ENCODE peak calls at places on chromosomes 4 and X, in four cellular contexts. J, T, Z and Q are unnamed samples. For H3K4me1, the result is how much of the 10 kb centered on the place peaks cover.

GRCh38 chrX:7606253-7606652 is 236.7 kb upstream of the VCX start:
- DNase-seq in J (no peak), Z (no peak), T (no peak), Q (no peak)

GRCh38 chrX:24025741-24026402 is 1.1 kb downstream of the KLHL15 start:
- DNase-seq in Z (no peak), T (peak), J (no peak), Q (no peak)

GRCh38 chrX:22278375-22278774 is 5.7 kb downstream of the CBLL2 start:
- DNase-seq in T (no peak), Z (no peak), J (no peak), Q (no peak)

GRCh38 chrX:77595848-77596247 is 148.7 kb downstream of the FGF16 start:
- DNase-seq in T (peak), Z (no peak), J (no peak), Q (no peak)

GRCh38 chrX:119692241-119693031 is 532 bp downstream of the SEPTIN6 start:
- DNase-seq in T (peak), J (peak), Z (peak), Q (peak)

GRCh38 chr4:146095867-146096266 is 79.7 kb upstream of the LSM6 start:
- DNase-seq in J (no peak), Z (peak), T (no peak), Q (no peak)

GRCh38 chr4:116070283-116070682 is 956.9 kb upstream of the NDST4 start:
- DNase-seq in Z (no peak), J (no peak), T (no peak), Q (no peak)

GRCh38 chrX:71533850-71534515 is 1.1 kb downstream of the OGT start:
- DNase-seq in J (peak), T (peak), Z (peak), Q (peak)

GRCh38 chr4:145347684-145348083 is 134.0 kb upstream of the SMAD1 start:
- DNase-seq in T (peak), J (no peak), Z (no peak), Q (no peak)

GRCh38 chr4:16783119-16783518 is 115.3 kb downstream of the LDB2 start:
- DNase-seq in Z (no peak), J (peak), T (no peak), Q (no peak)

GRCh38 chr4:182924497-182924896 is 7.3 kb upstream of the DCTD start:
- DNase-seq in Z (no peak), J (no peak), T (peak), Q (no peak)

GRCh38 chr4:5693871-5694270 is 14.5 kb downstream of the EVC2 start:
- DNase-seq in J (no peak), Z (no peak), T (no peak), Q (no peak)

GRCh38 chr4:20272411-20272872 is 20.7 kb downstream of the SLIT2 start:
- DNase-seq in Z (no peak), T (peak), J (no peak), Q (no peak)

GRCh38 chr4:3769642-3770184 is 3.5 kb downstream of the ADRA2C start:
- DNase-seq in T (no peak), Z (no peak), J (no peak), Q (no peak)

GRCh38 chrX:56233100-56233499 is 944 bp downstream of the KLF8 start:
- DNase-seq in J (peak), T (peak), Z (no peak), Q (no peak)

GRCh38 chr4:101944649-101945048 is 154.1 kb downstream of the BANK1 start:
- DNase-seq in J (peak), T (peak), Z (no peak), Q (no peak)

GRCh38 chr4:124279741-124280140 is 432.8 kb downstream of the ANKRD50 start:
- DNase-seq in Z (no peak), J (no peak), T (no peak), Q (no peak)

GRCh38 chr4:22478426-22478825 is 37.4 kb downstream of the ADGRA3 start:
- DNase-seq in J (no peak), T (no peak), Z (no peak), Q (no peak)

GRCh38 chr4:6087669-6088068 is 69.4 kb upstream of the C4orf50 start:
- DNase-seq in J (peak), Z (no peak), T (no peak), Q (peak)

GRCh38 chr4:127604949-127605709 is 27.6 kb upstream of the INTU start:
- DNase-seq in Z (no peak), J (peak), T (peak), Q (no peak)

GRCh38 chr4:85932371-85933305 is 427.2 kb downstream of the MAPK10 start:
- DNase-seq in T (no peak), J (peak), Z (no peak), Q (no peak)

GRCh38 chrX:316351-317325 is 2.0 kb downstream of the GTPBP6 start:
- DNase-seq in Z (peak), J (no peak), T (no peak), Q (no peak)

GRCh38 chr4:8729408-8730149 is 137.0 kb downstream of the CPZ start:
- DNase-seq in Z (peak), J (no peak), T (no peak), Q (no peak)

GRCh38 chr4:8035371-8035780 is 95.7 kb upstream of the AFAP1 start:
- DNase-seq in Z (no peak), T (peak), J (no peak), Q (no peak)

GRCh38 chr4:27381806-27382205 is 521.2 kb downstream of the STIM2 start:
- DNase-seq in T (no peak), J (no peak), Z (no peak), Q (no peak)

GRCh38 chr4:147683172-147683571 is 791 bp downstream of the PRMT9 start:
- DNase-seq in T (peak), J (peak), Z (peak), Q (peak)

GRCh38 chr4:2924765-2925301 is 38.4 kb downstream of the NOP14 start:
- DNase-seq in J (no peak), Z (no peak), T (no peak), Q (peak)

GRCh38 chr4:158856852-158857251 is 88.0 kb downstream of the FNIP2 start:
- DNase-seq in Z (no peak), J (peak), T (peak), Q (no peak)

GRCh38 chr4:22986881-22987280 is 294.1 kb downstream of the GBA3 start:
- DNase-seq in T (no peak), J (no peak), Z (no peak), Q (no peak)

GRCh38 chr4:7293703-7294102 is 101.4 kb downstream of the SORCS2 start:
- DNase-seq in Z (no peak), T (no peak), J (no peak), Q (no peak)

GRCh38 chr4:141926414-141926813 is 290.0 kb downstream of the IL15 start:
- DNase-seq in T (no peak), Z (no peak), J (no peak), Q (no peak)

GRCh38 chr4:141614878-141615586 is 21.4 kb upstream of the IL15 start:
- DNase-seq in Z (no peak), T (no peak), J (no peak), Q (no peak)

GRCh38 chrX:73940893-73941470 is 363.0 kb upstream of the ZCCHC13 start:
- DNase-seq in Z (no peak), J (no peak), T (no peak), Q (no peak)

GRCh38 chr4:35080799-35081198 is 1163.5 kb downstream of the ARAP2 start:
- DNase-seq in J (no peak), T (no peak), Z (no peak), Q (no peak)

GRCh38 chr4:137768881-137769280 is 236.6 kb upstream of the PCDH18 start:
- DNase-seq in J (no peak), Z (no peak), T (no peak), Q (no peak)

GRCh38 chr4:40238008-40238699 is 41.3 kb downstream of the RHOH start:
- DNase-seq in T (no peak), J (no peak), Z (no peak), Q (no peak)

GRCh38 chr4:184536881-184537248 is 62.5 kb upstream of the IRF2 start:
- DNase-seq in Z (no peak), J (no peak), T (peak), Q (no peak)

DNA sequence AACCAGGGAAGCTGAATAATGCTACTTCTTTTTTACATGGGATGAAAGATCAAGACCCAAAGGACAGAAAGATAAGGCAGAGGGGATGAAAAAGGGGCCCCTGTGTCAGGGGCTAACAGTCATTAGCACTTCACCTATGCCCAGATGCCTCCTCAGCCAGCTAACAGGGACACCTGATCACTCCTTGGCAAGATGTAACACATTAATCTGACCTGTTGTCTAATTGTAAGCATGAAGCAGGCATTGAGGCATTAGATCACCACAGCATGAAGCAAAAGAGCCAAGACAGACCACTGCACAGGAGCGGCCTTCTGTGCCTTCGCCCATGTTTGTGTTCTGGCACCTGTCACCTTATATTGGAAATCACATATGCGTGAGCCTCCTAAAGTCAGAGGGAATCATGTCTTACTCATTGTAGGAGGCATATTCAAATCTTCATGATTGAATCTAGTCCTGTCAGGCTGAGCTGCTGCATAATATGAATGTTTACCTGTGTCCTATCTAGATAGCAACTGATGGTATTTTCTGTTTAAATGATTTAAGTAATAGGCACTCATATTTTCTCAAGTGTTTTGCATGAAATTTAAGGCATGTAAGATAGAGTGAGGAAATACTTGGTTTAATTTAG is 48.4 kb downstream of the PTTG2 start:
- DNase-seq in J (no peak), Z (no peak), T (no peak), Q (no peak)
- H3K4me1 ChIP-seq in J (under half), Z (under half), T (under half), Q (under half)

DNA sequence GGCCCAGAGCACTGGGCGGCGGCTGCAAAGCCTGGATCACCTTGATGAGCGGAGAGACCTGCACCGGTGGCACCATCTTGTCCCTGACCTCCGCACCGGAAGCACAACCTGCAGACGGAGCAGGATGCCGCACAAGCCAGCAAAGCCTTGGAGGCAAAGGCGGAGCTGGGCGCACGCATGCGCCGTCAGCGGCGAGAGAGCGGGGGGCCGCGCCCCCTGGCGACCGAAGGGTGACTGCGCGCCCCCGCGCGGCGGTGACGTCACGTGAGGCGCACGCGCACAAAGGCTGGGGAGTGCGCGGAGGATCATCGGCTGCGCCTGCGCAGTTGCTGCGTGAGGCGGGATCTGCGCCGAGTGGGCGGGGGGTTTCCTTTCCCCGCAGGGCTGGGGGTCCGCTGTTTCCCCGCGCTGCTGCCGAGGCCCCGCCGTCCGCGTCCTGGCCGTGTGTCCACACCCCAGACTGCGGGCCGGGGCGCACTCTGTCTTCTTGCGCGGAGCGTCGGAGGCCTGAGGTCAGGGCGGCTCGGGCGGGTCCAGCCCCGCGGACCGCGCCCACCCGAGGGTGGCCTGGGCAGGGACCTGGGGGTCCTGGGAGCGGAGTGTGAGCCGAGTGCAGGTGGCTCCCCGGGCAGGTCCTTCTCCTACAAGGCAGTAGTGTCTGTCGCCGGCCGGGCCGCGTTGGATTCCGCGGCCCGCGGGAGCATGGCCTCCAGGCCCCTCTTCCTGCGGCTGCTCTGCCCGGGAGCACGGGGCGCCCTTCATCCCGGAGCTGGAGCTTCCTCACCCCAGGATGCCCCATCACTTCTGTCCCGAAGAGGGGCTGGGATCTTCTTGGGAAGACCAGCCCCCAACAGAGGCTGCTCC is at the start of the genes ATP5ME and MYL5:
- DNase-seq in Z (peak), J (peak), T (peak), Q (peak)
- H3K4me1 ChIP-seq in Z (under half), J (under half), T (under half), Q (under half)

DNA sequence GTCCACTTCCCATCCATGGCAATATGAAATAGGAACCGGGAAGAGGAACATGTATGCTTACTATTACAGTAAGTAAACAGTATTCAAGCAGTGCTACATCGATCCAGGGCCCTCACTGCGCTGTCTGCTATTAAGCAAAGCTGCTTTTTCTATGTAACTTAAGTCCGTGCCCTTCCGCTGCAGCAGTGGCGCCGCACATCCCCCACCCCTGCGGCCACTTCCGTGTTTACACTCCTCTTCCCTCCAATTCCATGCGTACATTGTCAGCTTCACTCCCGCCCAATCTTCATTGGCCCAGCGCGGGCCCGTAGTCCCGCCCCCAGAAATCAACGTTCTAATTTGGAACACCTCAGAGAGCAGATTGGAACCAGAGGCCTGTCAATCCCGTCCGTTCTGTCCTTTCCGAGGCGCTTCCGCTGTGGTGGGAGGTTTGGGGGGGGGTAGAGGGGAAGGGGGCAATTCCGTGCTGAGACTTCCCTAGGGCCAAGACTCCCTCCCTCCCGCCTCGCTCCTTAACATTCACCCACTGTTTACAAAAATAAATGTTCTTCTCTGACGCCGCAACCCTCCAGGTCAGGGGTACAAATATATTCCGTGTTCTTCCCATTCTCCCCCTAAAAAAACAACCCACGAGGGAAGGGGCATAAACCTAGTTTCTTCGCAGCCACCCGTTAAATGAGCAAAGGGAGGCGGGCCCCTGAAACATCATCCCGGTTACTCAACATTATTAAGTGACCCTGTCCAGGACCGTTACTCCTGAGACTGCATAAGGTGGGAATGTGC is 67.4 kb downstream of the NOCT start:
- DNase-seq in Z (peak), J (peak), T (peak), Q (peak)
- H3K4me1 ChIP-seq in Z (under half), J (under half), T (under half), Q (under half)

GRCh38 chr4:122833999-122834398 is 7.4 kb downstream of the FGF2 start:
- DNase-seq in T (no peak), Z (no peak), J (no peak), Q (no peak)
- H3K4me1 ChIP-seq in T (under half), Z (under half), J (under half), Q (under half)

DNA sequence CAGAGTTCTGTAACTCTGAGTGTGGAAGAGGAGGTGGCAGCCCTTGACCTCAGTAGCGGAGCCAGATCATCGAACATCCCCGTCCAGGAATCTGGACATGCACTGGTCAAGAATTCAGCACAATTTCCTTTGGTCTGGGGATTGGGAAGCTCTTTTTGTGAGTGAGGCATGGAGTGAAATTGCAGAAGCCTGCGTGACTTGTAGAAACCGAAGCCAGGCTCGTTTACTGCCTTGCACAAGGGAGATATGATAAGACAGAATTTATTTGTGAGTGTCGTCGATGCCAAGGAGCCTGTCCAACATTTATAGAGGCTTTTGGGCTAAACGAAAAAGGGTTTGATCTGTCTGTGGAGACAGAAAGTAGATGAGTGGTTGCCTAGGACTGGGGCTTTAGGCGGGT is 50.6 kb downstream of the TBL1X start:
- DNase-seq in T (no peak), J (no peak), Z (no peak), Q (no peak)
- H3K4me1 ChIP-seq in T (under half), J (under half), Z (under half), Q (under half)

GRCh38 chr4:168336837-168337549 is 18.4 kb upstream of the DDX60 start:
- DNase-seq in T (no peak), J (no peak), Z (no peak), Q (no peak)
- H3K4me1 ChIP-seq in T (under half), J (under half), Z (under half), Q (under half)

GRCh38 chr4:41433361-41433760 is 104.6 kb upstream of the LIMCH1 start:
- DNase-seq in T (no peak), Z (no peak), J (no peak), Q (no peak)
- H3K4me1 ChIP-seq in T (under half), Z (under half), J (half or more), Q (under half)

DNA sequence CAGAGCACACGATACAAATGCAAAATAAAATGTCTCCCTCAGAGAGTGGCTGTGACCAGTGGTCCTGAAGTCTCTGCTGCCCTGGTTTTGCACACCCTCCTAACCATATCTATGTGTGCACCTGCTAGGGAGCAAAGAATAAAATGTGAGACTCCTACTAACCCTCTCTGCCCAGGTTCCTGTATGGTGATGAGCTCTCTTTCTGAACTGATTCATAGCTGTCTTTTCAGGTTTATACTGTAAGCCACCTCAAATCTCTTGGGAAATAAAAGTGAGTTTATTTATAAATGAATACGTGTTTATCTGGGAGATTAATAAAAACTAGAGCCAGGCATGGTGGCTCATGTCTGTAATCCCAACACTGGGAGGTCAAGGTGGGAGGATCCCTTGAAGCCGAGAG is 126.0 kb upstream of the RBPJ start:
- DNase-seq in T (no peak), J (no peak), Z (no peak), Q (no peak)
- H3K4me1 ChIP-seq in T (under half), J (under half), Z (under half), Q (under half)

GRCh38 chrX:35351212-35351611 is 408.6 kb downstream of the FAM47B start:
- DNase-seq in Z (no peak), J (no peak), T (peak), Q (no peak)

DNA sequence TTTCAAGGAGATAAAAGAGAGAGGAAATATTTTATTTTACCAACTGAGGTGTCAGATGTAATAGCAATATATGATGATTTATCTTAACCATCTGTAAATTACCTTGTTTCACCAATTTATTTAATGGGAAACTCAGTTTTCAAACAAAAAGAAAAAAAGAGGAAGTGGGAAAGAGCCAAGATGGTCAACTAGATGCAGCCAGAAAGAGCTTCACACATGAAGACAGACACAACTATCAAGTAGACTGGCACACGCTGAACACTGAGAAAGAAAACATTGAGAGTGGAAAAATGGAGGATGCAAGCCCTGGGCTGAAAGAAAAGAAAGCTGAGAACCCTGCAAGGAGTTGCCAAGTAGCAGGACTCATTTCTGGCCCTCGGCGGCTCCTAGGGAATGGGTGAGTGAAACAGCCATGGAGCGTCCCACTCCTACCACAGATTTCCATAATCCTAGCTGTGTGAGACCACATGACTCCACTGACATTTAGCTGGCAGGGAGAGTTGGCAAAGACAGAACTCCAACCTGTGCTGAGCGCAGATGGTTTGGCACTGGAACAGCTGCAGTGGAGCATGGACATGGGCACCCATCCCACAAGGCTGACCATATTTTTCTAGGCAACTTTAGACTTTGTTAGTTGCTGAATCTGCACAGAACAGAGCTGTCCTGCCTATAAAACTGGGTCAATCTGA is 409.3 kb downstream of the FAM47B start:
- DNase-seq in J (no peak), Z (no peak), T (no peak), Q (no peak)
- H3K4me1 ChIP-seq in J (under half), Z (under half), T (under half), Q (under half)